ENCODE peak calls at places on chromosomes 11 and 22, in five cellular contexts. One of them, this sample, is unnamed.

GRCh38 chr22:48197189-48197690 is 1434.8 kb downstream of the TBC1D22A start:
- DNase-seq in HAP-1: no peak
- DNase-seq in MV-4-11: no peak
- DNase-seq in GM13977: no peak
- DNase-seq in germinal center: no peak
- DNase-seq in this sample: no peak

GRCh38 chr22:30921108-30921507 is 47.5 kb downstream of the MORC2 start:
- DNase-seq in germinal center: no peak
- DNase-seq in MV-4-11: peak
- DNase-seq in GM13977: peak
- DNase-seq in HAP-1: no peak
- DNase-seq in this sample: no peak

GRCh38 chr22:39666926-39667325 is 96.4 kb downstream of the CACNA1I start:
- DNase-seq in HAP-1: no peak
- DNase-seq in germinal center: no peak
- DNase-seq in GM13977: no peak
- DNase-seq in MV-4-11: no peak
- DNase-seq in this sample: no peak

GRCh38 chr11:130103296-130103814 is 33.7 kb downstream of the APLP2 start:
- DNase-seq in MV-4-11: peak
- DNase-seq in HAP-1: no peak
- DNase-seq in GM13977: no peak
- DNase-seq in germinal center: no peak
- DNase-seq in this sample: no peak

GRCh38 chr11:111923351-111923788 is 4.7 kb downstream of the C11orf52 start:
- DNase-seq in MV-4-11: no peak
- DNase-seq in germinal center: no peak
- DNase-seq in HAP-1: no peak
- DNase-seq in GM13977: no peak
- DNase-seq in this sample: no peak

GRCh38 chr11:48150213-48150612 is 66.4 kb upstream of the OR4B1 start:
- DNase-seq in GM13977: no peak
- DNase-seq in MV-4-11: no peak
- DNase-seq in germinal center: no peak
- DNase-seq in HAP-1: no peak
- DNase-seq in this sample: peak

GRCh38 chr22:19620742-19621371 is 93.4 kb upstream of the SEPTIN5 start:
- DNase-seq in MV-4-11: no peak
- DNase-seq in germinal center: no peak
- DNase-seq in GM13977: no peak
- DNase-seq in HAP-1: no peak
- DNase-seq in this sample: no peak

GRCh38 chr11:125514336-125515101 is 18.5 kb upstream of the FEZ1 start:
- DNase-seq in HAP-1: no peak
- DNase-seq in MV-4-11: peak
- DNase-seq in germinal center: peak
- DNase-seq in GM13977: peak
- DNase-seq in this sample: peak

GRCh38 chr11:118115048-118115447 is 28.3 kb upstream of the SMIM35 start:
- DNase-seq in GM13977: no peak
- DNase-seq in germinal center: no peak
- DNase-seq in MV-4-11: no peak
- DNase-seq in HAP-1: no peak
- DNase-seq in this sample: no peak

GRCh38 chr22:24772493-24773220 is 1.9 kb downstream of the PIWIL3 start:
- DNase-seq in GM13977: no peak
- DNase-seq in germinal center: no peak
- DNase-seq in MV-4-11: no peak
- DNase-seq in HAP-1: peak
- DNase-seq in this sample: no peak

GRCh38 chr22:35150163-35151107 is 84.5 kb downstream of the ISX start:
- DNase-seq in MV-4-11: peak
- DNase-seq in GM13977: peak
- DNase-seq in HAP-1: peak
- DNase-seq in germinal center: peak
- DNase-seq in this sample: peak

GRCh38 chr11:1827095-1827797 is 7.5 kb upstream of the SYT8 start:
- DNase-seq in MV-4-11: no peak
- DNase-seq in HAP-1: no peak
- DNase-seq in GM13977: no peak
- DNase-seq in germinal center: no peak
- DNase-seq in this sample: peak

GRCh38 chr22:42169055-42169469 is 38.5 kb upstream of the CYP2D6 start:
- DNase-seq in HAP-1: peak
- DNase-seq in MV-4-11: peak
- DNase-seq in GM13977: peak
- DNase-seq in germinal center: peak
- DNase-seq in this sample: peak

GRCh38 chr22:21074092-21074715 is 28.5 kb downstream of the LRRC74B start:
- DNase-seq in HAP-1: no peak
- DNase-seq in MV-4-11: peak
- DNase-seq in germinal center: no peak
- DNase-seq in GM13977: no peak
- DNase-seq in this sample: no peak

GRCh38 chr11:109967121-109967520 is 126.1 kb upstream of the ZC3H12C start:
- DNase-seq in germinal center: no peak
- DNase-seq in GM13977: no peak
- DNase-seq in HAP-1: no peak
- DNase-seq in MV-4-11: peak
- DNase-seq in this sample: no peak

GRCh38 chr11:76162336-76163288 is 43.7 kb downstream of the WNT11 start:
- DNase-seq in GM13977: no peak
- DNase-seq in HAP-1: no peak
- DNase-seq in MV-4-11: no peak
- DNase-seq in germinal center: no peak
- DNase-seq in this sample: no peak

GRCh38 chr22:50572965-50573364 is 5.3 kb downstream of the CPT1B start:
- DNase-seq in MV-4-11: no peak
- DNase-seq in GM13977: no peak
- DNase-seq in HAP-1: no peak
- DNase-seq in germinal center: no peak
- DNase-seq in this sample: no peak

GRCh38 chr11:76551400-76551799 is 106.6 kb downstream of the EMSY start:
- DNase-seq in MV-4-11: no peak
- DNase-seq in HAP-1: no peak
- DNase-seq in germinal center: no peak
- DNase-seq in GM13977: no peak
- DNase-seq in this sample: no peak

GRCh38 chr11:61752925-61753551 is 602 bp downstream of the MYRF start:
- DNase-seq in germinal center: no peak
- DNase-seq in MV-4-11: no peak
- DNase-seq in HAP-1: no peak
- DNase-seq in GM13977: no peak
- DNase-seq in this sample: no peak

GRCh38 chr11:102836290-102836875 is 7.0 kb downstream of the MMP3 start:
- DNase-seq in GM13977: no peak
- DNase-seq in HAP-1: no peak
- DNase-seq in germinal center: no peak
- DNase-seq in MV-4-11: no peak
- DNase-seq in this sample: no peak

GRCh38 chr11:102518296-102519094 is 12.1 kb downstream of the MMP7 start:
- DNase-seq in GM13977: no peak
- DNase-seq in HAP-1: no peak
- DNase-seq in germinal center: no peak
- DNase-seq in MV-4-11: peak
- DNase-seq in this sample: no peak

GRCh38 chr22:27726726-27727449 is 74.7 kb downstream of the MN1 start:
- DNase-seq in HAP-1: peak
- DNase-seq in GM13977: no peak
- DNase-seq in MV-4-11: no peak
- DNase-seq in germinal center: no peak
- DNase-seq in this sample: peak

GRCh38 chr11:113806403-113806802 is 26.8 kb downstream of the CLDN25 start:
- DNase-seq in HAP-1: peak
- DNase-seq in GM13977: no peak
- DNase-seq in germinal center: peak
- DNase-seq in MV-4-11: peak
- DNase-seq in this sample: peak

GRCh38 chr11:80227915-80228314 is 787.1 kb upstream of the TENM4 start:
- DNase-seq in germinal center: no peak
- DNase-seq in MV-4-11: no peak
- DNase-seq in GM13977: no peak
- DNase-seq in HAP-1: no peak
- DNase-seq in this sample: no peak

GRCh38 chr11:73961321-73961720 is 10.5 kb downstream of the DNAJB13 start:
- DNase-seq in MV-4-11: no peak
- DNase-seq in GM13977: no peak
- DNase-seq in germinal center: no peak
- DNase-seq in HAP-1: no peak
- DNase-seq in this sample: no peak

GRCh38 chr11:64713031-64713780 is 9.8 kb downstream of the NRXN2 start:
- DNase-seq in MV-4-11: no peak
- DNase-seq in HAP-1: no peak
- DNase-seq in GM13977: peak
- DNase-seq in germinal center: peak
- DNase-seq in this sample: peak

GRCh38 chr22:27888310-27888709 is 30.7 kb downstream of the PITPNB start:
- DNase-seq in HAP-1: no peak
- DNase-seq in GM13977: no peak
- DNase-seq in MV-4-11: no peak
- DNase-seq in germinal center: no peak
- DNase-seq in this sample: no peak

GRCh38 chr22:25497269-25497668 is 67.2 kb upstream of the GRK3 start:
- DNase-seq in MV-4-11: no peak
- DNase-seq in HAP-1: no peak
- DNase-seq in germinal center: no peak
- DNase-seq in GM13977: no peak
- DNase-seq in this sample: no peak

GRCh38 chr22:23262474-23263332 is 82.4 kb downstream of the BCR start:
- DNase-seq in GM13977: no peak
- DNase-seq in MV-4-11: no peak
- DNase-seq in germinal center: no peak
- DNase-seq in HAP-1: no peak
- DNase-seq in this sample: no peak

GRCh38 chr22:27462190-27462589 is 339.4 kb downstream of the MN1 start:
- DNase-seq in HAP-1: peak
- DNase-seq in MV-4-11: no peak
- DNase-seq in germinal center: no peak
- DNase-seq in GM13977: no peak
- DNase-seq in this sample: no peak

GRCh38 chr11:3153291-3153861 is 11.7 kb downstream of the OSBPL5 start:
- DNase-seq in HAP-1: no peak
- DNase-seq in germinal center: no peak
- DNase-seq in MV-4-11: peak
- DNase-seq in GM13977: no peak
- DNase-seq in this sample: peak

GRCh38 chr11:15969281-15969680 is 387.1 kb downstream of the SOX6 start:
- DNase-seq in HAP-1: peak
- DNase-seq in GM13977: peak
- DNase-seq in germinal center: no peak
- DNase-seq in MV-4-11: peak
- DNase-seq in this sample: peak

GRCh38 chr11:122807731-122808485 is 30.4 kb upstream of the CRTAM start:
- DNase-seq in GM13977: no peak
- DNase-seq in MV-4-11: no peak
- DNase-seq in germinal center: no peak
- DNase-seq in HAP-1: no peak
- DNase-seq in this sample: no peak

GRCh38 chr11:26297179-26297970 is 34.6 kb upstream of the ANO3 start:
- DNase-seq in germinal center: peak
- DNase-seq in HAP-1: peak
- DNase-seq in MV-4-11: peak
- DNase-seq in GM13977: peak
- DNase-seq in this sample: no peak

GRCh38 chr11:6371825-6372224 is 18.4 kb upstream of the SMPD1 start:
- DNase-seq in germinal center: no peak
- DNase-seq in GM13977: no peak
- DNase-seq in HAP-1: peak
- DNase-seq in MV-4-11: no peak
- DNase-seq in this sample: no peak

GRCh38 chr11:61912991-61913698 is 4.2 kb downstream of the RAB3IL1 start:
- DNase-seq in MV-4-11: no peak
- DNase-seq in HAP-1: no peak
- DNase-seq in GM13977: no peak
- DNase-seq in germinal center: no peak
- DNase-seq in this sample: no peak

This sample was measured in left colon.